ENCODE peak calls at places on chromosomes 7 and 10, in four cellular contexts. A is sigmoid colon, L is esophagus squamous epithelium, K is prostate gland. E is an unnamed sample.

GRCh38 chr7:69796421-69796820 is 198.1 kb downstream of the AUTS2 start:
- DNase-seq in A (no peak), L (no peak), K (no peak), E (no peak)

GRCh38 chr10:62005281-62005680 is 103.8 kb downstream of the ARID5B start:
- DNase-seq in A (no peak), L (no peak), K (no peak), E (no peak)

GRCh38 chr10:124717911-124718734 is 26.1 kb downstream of the FAM53B start:
- DNase-seq in A (no peak), L (no peak), K (no peak), E (no peak)

GRCh38 chr10:101576229-101576863 is 11.7 kb downstream of the POLL start:
- DNase-seq in A (no peak), L (no peak), K (no peak), E (no peak)

GRCh38 chr7:93902777-93903423 is 3.5 kb upstream of the GNGT1 start:
- DNase-seq in A (no peak), L (no peak), K (no peak), E (no peak)

GRCh38 chr7:14748461-14748860 is 154.1 kb downstream of the DGKB start:
- DNase-seq in A (no peak), L (no peak), K (no peak), E (no peak)

GRCh38 chr7:4202154-4202553 is 479.9 kb upstream of the FOXK1 start:
- DNase-seq in A (no peak), L (no peak), K (no peak), E (no peak)

GRCh38 chr7:43872401-43873165 is 3.3 kb upstream of the MRPS24 start:
- DNase-seq in A (peak; percentile 81), L (no peak), K (no peak), E (no peak)

GRCh38 chr7:49866910-49867309 is 93.5 kb downstream of the VWC2 start:
- DNase-seq in A (no peak), L (no peak), K (no peak), E (no peak)

GRCh38 chr7:134315679-134316538 is 821 bp downstream of the SLC35B4 start:
- DNase-seq in A (no peak), L (no peak), K (no peak), E (no peak)

GRCh38 chr7:136868496-136869005 is at the start of gene CHRM2:
- DNase-seq in A (peak; percentile 64), L (no peak), K (no peak), E (no peak)

GRCh38 chr10:58086144-58086762 is 181.4 kb downstream of the IPMK start:
- DNase-seq in A (no peak), L (no peak), K (no peak), E (no peak)

GRCh38 chr7:86904949-86905834 is 154.3 kb downstream of the ELAPOR2 start:
- DNase-seq in A (no peak), L (no peak), K (no peak), E (no peak)

GRCh38 chr7:30920584-30921539 is 9.2 kb downstream of the AQP1 start:
- DNase-seq in A (peak; percentile 71), L (no peak), K (no peak), E (no peak)

GRCh38 chr7:26199301-26200112 is 1.0 kb downstream of the HNRNPA2B1 start:
- DNase-seq in A (peak; percentile 89), L (peak; percentile 10), K (peak; percentile 73), E (no peak)

GRCh38 chr7:115707684-115708341 is 322.8 kb downstream of the TFEC start:
- DNase-seq in A (no peak), L (no peak), K (no peak), E (no peak)

GRCh38 chr7:134613623-134614347 is 32.9 kb upstream of the BPGM start:
- DNase-seq in A (no peak), L (no peak), K (no peak), E (no peak)

GRCh38 chr7:104931181-104931781 is 82.7 kb upstream of the KMT2E start:
- DNase-seq in A (no peak), L (no peak), K (no peak), E (no peak)

GRCh38 chr10:132158810-132159209 is 27.9 kb upstream of the DPYSL4 start:
- DNase-seq in A (no peak), L (no peak), K (no peak), E (no peak)

GRCh38 chr7:19030280-19030679 is 87.2 kb downstream of the TWIST1 start:
- DNase-seq in A (no peak), L (no peak), K (no peak), E (no peak)

GRCh38 chr7:117323877-117324699 is 1.2 kb upstream of the WNT2 start:
- DNase-seq in A (peak; percentile 71), L (no peak), K (no peak), E (no peak)

GRCh38 chr7:140036224-140036651 is 26.5 kb downstream of the PARP12 start:
- DNase-seq in A (no peak), L (no peak), K (no peak), E (no peak)

GRCh38 chr7:141301544-141301943 is 227.7 kb downstream of the TMEM178B start:
- DNase-seq in A (no peak), L (no peak), K (no peak), E (no peak)

GRCh38 chr10:3926675-3927525 is 141.9 kb upstream of the KLF6 start:
- DNase-seq in A (no peak), L (no peak), K (no peak), E (peak; percentile 67)

GRCh38 chr7:106563466-106564150 is 97.3 kb downstream of the CCDC71L start:
- DNase-seq in A (no peak), L (no peak), K (no peak), E (no peak)

GRCh38 chr7:34837826-34838225 is 179.8 kb downstream of the NPSR1 start:
- DNase-seq in A (no peak), L (no peak), K (no peak), E (peak; percentile 74)

GRCh38 chr7:1243290-1243963 is 10.8 kb downstream of the UNCX start:
- DNase-seq in A (no peak), L (no peak), K (no peak), E (no peak)

GRCh38 chr7:1243964-1244416 is 11.3 kb downstream of the UNCX start:
- DNase-seq in A (no peak), L (no peak), K (no peak), E (no peak)

GRCh38 chr7:1245596-1245995 is 12.9 kb downstream of the UNCX start:
- DNase-seq in A (no peak), L (no peak), K (no peak), E (no peak)

GRCh38 chr7:1246170-1246870 is 13.6 kb downstream of the UNCX start:
- DNase-seq in A (no peak), L (no peak), K (no peak), E (no peak)

GRCh38 chr7:1244701-1245526 is 12.2 kb downstream of the UNCX start:
- DNase-seq in A (no peak), L (no peak), K (no peak), E (no peak)
- H3K4me1 ChIP-seq in A (no peaks in the 10 kb centered on the region), L (peaks cover 19% of the 10 kb centered on the region), K (no peaks in the 10 kb centered on the region), E (peaks cover 28% of the 10 kb centered on the region)

DNA sequence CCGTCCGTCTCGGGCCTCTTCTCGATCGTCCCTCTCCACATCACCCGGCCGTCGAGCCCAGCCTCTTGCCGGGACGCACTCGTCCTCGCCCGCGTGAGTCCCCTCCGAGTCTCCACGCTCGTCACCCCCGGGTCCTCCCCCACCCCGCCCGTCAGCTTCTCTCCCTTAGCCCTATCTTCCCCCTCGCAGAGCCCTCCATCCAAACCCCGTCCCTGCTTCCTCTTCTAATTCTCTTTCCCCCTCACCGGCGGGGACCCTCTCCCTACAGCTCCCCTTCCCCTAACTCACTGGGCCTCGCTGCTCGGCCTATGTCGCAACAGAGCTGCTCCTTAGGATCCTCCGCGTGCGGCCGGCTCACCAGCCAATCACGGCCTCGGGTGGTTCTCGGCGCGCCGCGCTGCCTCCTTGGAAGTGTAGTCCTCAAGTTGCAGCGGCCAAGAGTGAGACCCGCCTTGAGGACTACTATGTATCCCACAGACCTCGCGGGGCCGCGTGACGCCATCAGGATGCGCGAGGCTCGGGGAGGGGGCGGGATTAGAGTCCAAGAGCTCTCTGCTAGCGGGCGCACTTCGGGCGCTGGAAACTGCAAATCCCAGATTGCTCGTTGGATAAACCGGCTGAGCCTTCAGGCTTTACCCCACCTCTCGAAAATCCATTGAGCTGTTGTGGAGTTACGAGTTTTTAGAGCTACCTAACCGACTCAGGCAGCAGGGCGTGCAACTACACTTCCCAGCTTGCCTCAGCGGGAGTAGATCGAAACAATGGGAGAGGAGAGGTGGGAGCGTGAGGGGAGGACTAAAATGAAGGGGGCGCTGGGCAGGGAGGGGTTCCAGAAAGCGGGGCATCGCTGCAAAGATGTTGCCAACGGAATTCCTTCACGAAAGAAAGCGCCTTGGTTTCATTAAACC is at the start of gene ABCF2:
- DNase-seq in A (peak; percentile 100), L (peak; percentile 98), K (peak; percentile 99), E (peak; percentile 99)
- TF ChIP-seq POLR2A in A (peak; percentile 45), L (no peak), K (no peak), E (no peak)

DNA sequence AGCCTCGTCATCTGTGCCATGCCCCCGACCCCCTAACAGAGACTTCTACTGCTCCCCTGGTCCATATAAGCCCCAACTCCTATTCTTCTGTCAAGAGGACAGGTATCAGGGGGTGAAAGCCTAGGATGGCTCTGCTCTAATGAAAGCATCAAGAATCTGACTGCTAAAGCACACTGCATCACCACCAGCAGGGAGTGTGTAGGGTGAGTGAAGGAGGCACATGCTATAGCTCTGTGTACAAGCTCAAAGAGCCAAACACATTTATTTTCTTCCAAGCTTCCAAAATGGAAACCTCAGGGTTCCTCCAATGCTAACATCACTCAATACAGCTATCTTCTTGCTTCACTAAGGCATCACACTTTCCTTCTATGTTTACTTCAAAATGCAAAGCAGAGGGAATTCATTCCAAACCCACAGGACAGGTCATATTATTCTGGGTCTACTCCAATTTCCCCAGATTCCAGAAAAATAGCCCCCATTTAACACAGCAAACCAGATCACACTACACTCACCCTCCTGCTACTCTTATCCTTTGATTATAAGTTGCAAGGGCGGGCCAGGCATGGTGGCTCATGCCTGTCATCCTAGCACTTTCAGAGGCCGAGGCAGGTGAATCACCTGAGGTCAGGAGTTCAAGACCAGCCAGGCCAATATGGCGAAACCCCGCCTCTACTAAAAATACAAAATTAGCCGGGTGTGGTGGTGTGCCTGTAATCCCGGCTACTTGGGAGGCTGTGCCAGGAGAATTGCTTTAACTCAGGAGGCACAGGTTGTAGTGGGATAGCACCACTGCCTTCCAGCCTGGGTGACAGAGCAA is 36.6 kb downstream of the RHEB start:
- DNase-seq in A (no peak), L (no peak), K (no peak), E (no peak)
- H3K4me1 ChIP-seq in A (no peaks in the 10 kb centered on the region), L (peaks cover 18% of the 10 kb centered on the region), K (no peaks in the 10 kb centered on the region), E (peaks cover 20% of the 10 kb centered on the region)

DNA sequence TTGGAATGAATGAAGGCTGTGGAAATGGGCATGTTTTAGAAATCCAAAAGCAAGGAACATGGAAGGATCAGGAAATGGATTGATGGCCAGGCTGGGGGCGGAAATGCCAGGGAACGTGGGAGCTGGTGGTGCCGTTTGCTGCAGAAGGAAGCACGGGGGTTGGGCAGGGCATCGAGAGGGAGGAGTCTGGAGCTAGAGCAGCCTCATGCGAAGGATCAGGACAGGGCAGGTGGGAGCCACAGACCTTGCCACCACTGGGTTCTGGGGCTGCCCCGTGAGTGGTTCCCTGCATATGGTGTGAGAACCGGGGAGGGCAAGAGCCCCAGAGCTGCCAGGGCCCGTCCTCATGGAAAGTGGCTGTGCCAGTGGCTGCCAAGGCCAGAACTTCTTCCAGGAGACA is 193.8 kb upstream of the ZNF32 start:
- DNase-seq in A (no peak), L (no peak), K (no peak), E (peak; percentile 72)
- TF ChIP-seq POLR2A in A (no peak), L (no peak), K (no peak), E (no peak)